ENCODE peak calls at places on chromosomes 12 and 14, in seven cellular contexts. C, T, P, J, Z, D and B are unnamed samples. For H3K4me1, the result is how much of the 10 kb centered on the place peaks cover.

GRCh38 chr14:68598621-68599447 is 194.0 kb downstream of the ZFP36L1 start:
- DNase-seq in Z (no peak), T (peak), J (no peak), D (peak), C (no peak), P (peak), B (no peak)

GRCh38 chr12:113049976-113050742 is 6.4 kb upstream of the DTX1 start:
- DNase-seq in T (no peak), J (no peak), C (no peak), Z (no peak), P (no peak), D (no peak), B (no peak)

GRCh38 chr12:60333461-60333860 is 737.6 kb downstream of the SLC16A7 start:
- DNase-seq in C (no peak), D (no peak), T (peak), J (no peak), P (no peak), Z (no peak), B (no peak)

GRCh38 chr12:25694072-25694471 is 141.0 kb upstream of the LMNTD1 start:
- DNase-seq in T (peak), P (peak), Z (no peak), D (no peak), J (no peak), C (no peak), B (no peak)

GRCh38 chr12:107441906-107442305 is 243.7 kb upstream of the PWP1 start:
- DNase-seq in J (no peak), T (peak), Z (no peak), D (no peak), P (no peak), C (peak), B (no peak)

GRCh38 chr12:24864796-24865125 is 84.1 kb downstream of the BCAT1 start:
- DNase-seq in T (no peak), C (no peak), Z (no peak), P (no peak), D (no peak), J (no peak), B (no peak)

GRCh38 chr12:125614058-125614457 is 548.8 kb downstream of the AACS start:
- DNase-seq in Z (no peak), T (no peak), J (no peak), D (no peak), C (no peak), P (no peak), B (no peak)

GRCh38 chr14:65255029-65255545 is 152.8 kb upstream of the MAX start:
- DNase-seq in D (no peak), J (no peak), T (peak), Z (no peak), C (no peak), P (no peak), B (no peak)

GRCh38 chr14:53599221-53599945 is 357.2 kb downstream of the BMP4 start:
- DNase-seq in C (no peak), Z (no peak), T (no peak), P (no peak), D (no peak), J (no peak), B (no peak)

GRCh38 chr12:122395319-122395718 is 27.1 kb downstream of the CLIP1 start:
- DNase-seq in Z (no peak), C (no peak), J (no peak), P (no peak), T (peak), D (no peak), B (no peak)
- H3K27ac ChIP-seq in Z (no peak), C (no peak), J (peak), P (no peak), T (peak), D (no peak), B (peak)

DNA sequence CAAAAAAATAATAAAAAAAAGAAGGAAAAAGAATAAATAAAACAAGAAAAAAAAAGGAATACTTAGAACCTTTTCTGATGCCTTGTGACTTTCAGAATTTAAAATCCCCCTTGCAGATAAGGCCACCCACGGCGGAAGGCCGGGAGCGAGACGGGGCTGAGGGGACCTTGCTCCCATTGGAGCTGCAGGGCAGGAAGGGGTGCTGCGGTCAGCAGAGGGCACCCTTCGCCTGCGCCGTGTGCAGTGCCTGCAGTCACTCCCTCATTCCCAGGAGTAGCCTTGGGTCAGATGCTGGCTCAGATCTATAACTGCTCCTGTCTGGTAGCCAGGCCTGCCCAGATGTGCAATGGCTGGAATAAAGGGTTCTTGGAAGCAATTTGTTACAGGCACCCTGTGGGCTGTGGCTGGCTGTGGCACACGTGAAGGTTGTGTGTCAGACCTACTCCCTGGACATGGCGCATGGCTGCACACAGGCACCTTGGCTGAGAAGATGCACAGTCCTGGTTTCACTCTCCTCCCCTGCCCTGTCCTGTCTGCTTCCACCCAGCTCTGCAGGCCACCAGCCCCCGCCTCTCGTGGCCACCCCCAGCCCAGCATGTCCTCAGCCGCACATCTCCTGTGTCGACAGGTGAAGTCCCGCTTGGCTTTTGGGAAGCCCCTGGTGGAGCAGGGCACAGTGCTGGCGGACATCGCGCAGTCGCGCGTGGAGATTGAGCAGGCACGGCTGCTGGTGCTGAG is 13.4 kb upstream of the ALDH2 start:
- DNase-seq in D (peak), T (peak), P (peak), J (no peak), Z (no peak), C (no peak), B (no peak)
- H3K4me1 ChIP-seq in D (under half), T (under half), P (under half), J (under half), Z (under half), C (under half), B (under half)

GRCh38 chr12:111428728-111429175 is 23.0 kb downstream of the SH2B3 start:
- DNase-seq in P (no peak), C (no peak), T (no peak), D (peak), Z (no peak), J (no peak), B (no peak)

GRCh38 chr12:111430418-111431353 is 25.0 kb downstream of the SH2B3 start:
- DNase-seq in T (no peak), C (peak), J (peak), P (no peak), D (no peak), Z (no peak), B (no peak)

GRCh38 chr12:111428081-111428727 is 22.5 kb downstream of the SH2B3 start:
- DNase-seq in D (no peak), T (no peak), P (no peak), Z (no peak), C (no peak), J (no peak), B (no peak)

GRCh38 chr12:111431772-111432171 is 26.0 kb downstream of the SH2B3 start:
- DNase-seq in Z (no peak), P (no peak), C (no peak), T (no peak), J (no peak), D (no peak), B (no peak)

GRCh38 chr12:111429760-111430417 is 24.2 kb downstream of the SH2B3 start:
- DNase-seq in J (peak), C (no peak), T (no peak), D (no peak), Z (no peak), P (no peak), B (no peak)
- H3K4me3 ChIP-seq in J (peak), C (peak), T (no peak), D (peak), Z (no peak), P (no peak), B (no peak)

DNA sequence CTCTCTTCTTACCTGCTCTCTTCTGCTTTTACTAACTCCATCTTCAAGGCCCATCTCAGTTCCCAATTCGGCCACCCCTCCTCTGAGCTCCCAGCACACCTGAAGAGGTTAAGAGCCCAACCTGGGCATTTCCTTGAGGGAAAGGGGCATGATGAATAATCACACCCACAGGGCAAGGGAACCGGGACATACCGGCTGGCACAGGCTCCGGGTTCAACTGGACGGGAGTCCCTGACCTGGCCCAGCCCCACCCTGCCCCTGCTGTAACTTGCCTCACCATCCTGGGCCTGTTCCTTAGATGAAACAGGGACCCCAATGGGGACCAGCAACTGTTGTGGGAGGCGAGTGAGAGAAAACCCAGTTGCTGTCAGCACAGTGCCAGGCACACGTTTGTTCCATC is 8.5 kb downstream of the CCDC85C start:
- DNase-seq in D (no peak), P (no peak), Z (no peak), J (no peak), C (no peak), T (no peak), B (no peak)
- H3K27ac ChIP-seq in D (peak), P (peak), Z (no peak), J (no peak), C (peak), T (no peak), B (peak)

DNA sequence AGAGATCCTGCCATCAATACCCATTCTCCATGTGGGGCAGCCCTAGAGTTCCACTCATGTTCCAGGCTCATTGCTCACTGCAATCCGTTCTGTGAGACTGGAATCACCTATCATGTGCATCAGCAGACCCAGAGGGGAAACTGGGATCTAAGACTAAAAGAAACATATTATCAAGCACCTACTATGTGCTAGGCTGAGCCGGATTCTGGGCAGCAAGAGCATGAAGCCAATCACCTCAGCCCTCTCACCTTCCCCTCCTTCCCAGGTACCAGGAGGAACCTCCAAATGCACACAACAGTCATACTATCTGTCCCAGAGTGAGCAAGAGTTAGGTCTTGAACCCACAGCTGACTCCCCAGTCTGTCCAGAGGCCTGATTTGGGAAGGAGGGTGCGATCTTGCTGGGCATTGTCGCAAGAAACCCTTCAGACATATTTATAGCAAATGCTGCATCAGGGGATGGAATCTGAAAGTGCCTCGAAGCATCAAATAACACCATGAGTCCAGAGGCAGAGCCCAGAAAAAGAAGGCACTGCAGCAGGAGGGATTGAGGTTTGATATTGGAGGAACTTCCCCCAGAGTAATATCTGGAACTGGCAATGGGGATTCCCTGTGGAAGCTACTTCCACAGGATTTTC is 6.7 kb upstream of the CACNB3 start:
- DNase-seq in D (no peak), J (no peak), Z (no peak), T (peak), C (no peak), P (no peak), B (no peak)
- H3K4me1 ChIP-seq in D (under half), J (under half), Z (under half), T (under half), C (under half), P (under half), B (under half)

DNA sequence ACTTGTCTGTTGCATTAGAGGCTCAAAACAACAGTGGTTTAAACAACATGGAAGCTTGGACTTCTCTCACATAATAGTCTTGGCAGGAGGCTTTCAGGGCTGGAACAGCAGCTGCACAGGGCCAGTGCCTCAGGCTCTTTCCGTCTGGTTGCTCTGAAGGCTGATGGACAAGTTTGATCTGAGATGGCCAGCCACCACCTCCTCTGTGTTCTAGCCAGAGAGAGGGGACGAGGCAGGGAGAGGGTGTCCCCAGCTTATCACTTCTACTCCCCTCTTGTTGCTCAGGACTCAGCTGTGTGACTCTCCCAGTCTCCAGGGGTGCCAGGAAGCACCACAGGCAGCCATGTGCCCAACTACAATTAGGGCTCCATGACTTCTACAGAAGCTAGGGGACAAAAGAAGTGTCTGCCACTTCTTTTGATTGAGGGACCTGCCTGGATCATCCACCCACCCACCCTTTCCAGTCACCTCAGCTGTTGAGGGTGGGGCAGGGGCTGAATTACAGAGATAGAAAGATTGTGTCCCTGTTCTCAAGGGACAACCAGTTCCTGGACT is 46.6 kb downstream of the SMIM41 start:
- DNase-seq in T (no peak), J (no peak), P (no peak), C (no peak), D (no peak), Z (no peak), B (no peak)
- H3K4me3 ChIP-seq in T (no peak), J (no peak), P (no peak), C (no peak), D (no peak), Z (no peak), B (no peak)

DNA sequence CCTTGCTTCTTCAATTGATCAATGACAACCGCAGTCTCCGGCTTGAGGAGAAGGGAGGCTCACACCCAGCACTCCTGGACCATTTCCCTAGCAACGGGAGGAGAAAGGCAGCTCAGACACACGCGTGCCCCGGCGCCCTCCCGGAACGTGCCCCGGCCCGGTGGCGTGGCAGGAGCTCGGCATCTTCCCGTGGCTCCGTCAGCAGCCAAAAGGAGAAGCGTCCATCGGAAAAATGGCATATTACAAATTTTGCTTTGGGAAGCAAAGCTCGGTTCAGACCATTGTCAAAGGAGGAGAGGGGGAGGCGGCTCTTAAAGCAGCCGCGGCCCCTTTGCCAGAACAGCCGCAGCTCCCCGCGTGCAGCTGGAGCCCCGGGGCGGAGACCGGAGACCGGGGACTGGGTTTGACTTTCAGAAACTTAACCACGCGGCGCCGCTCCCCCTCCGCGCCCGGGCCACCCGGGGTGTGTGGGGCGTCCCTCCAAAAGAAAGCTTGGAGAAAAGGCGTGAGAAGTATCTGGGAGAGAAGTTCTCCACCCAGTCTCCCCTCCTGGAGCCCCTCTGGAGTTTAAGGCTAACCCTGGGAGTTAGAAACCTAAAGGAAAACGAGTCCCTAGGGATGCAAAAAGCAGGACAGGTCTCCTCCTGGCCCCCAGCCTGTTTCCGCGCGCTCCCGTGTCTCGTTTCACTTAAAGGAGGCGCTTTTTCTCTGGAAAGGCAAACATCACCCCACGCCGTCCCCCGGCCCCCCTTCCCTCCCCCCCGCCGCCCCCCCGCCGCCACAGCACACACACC is 532 bp downstream of the PPFIA2 start:
- DNase-seq in T (peak), J (no peak), Z (peak), C (peak), P (no peak), D (no peak), B (no peak)
- H3K27ac ChIP-seq in T (no peak), J (no peak), Z (no peak), C (no peak), P (no peak), D (no peak), B (peak)